ENCODE peak calls at places on chromosome 10, in six cellular contexts. G is IMR-90, I is neuronal stem cell, V is H1, S is mesendoderm, W is mesenchymal stem cell. J is an unnamed sample.
A peak's percentile ranks its signal among the peaks of the same experiment; 100 is the strongest.

GRCh38 chr10:101467286-101467770 is 113.4 kb downstream of the BTRC start:
- DNase-seq in G (peak; percentile 78), I (peak; percentile 72), V (no peak), S (peak; percentile 89), W (peak; percentile 80), J (peak; percentile 38)

GRCh38 chr10:114550756-114551290 is 107.3 kb downstream of the ABLIM1 start:
- DNase-seq in G (peak; percentile 47), I (no peak), V (no peak), S (peak; percentile 8), W (peak; percentile 49), J (peak; percentile 77)

GRCh38 chr10:42970451-42971250 is 106.2 kb upstream of the RET start:
- DNase-seq in G (no peak), I (no peak), V (peak; percentile 46), S (no peak), W (no peak), J (peak; percentile 99)

GRCh38 chr10:48536916-48537890 is 67.7 kb downstream of the ARHGAP22 start:
- DNase-seq in G (no peak), I (no peak), V (peak; percentile 51), S (peak; percentile 41), W (no peak), J (no peak)

GRCh38 chr10:78684954-78685353 is 383.8 kb upstream of the ZMIZ1 start:
- DNase-seq in G (no peak), I (no peak), V (no peak), S (no peak), W (no peak), J (no peak)

GRCh38 chr10:71657604-71658348 is 61.8 kb downstream of the C10orf105 start:
- DNase-seq in G (no peak), I (peak; percentile 37), V (peak; percentile 71), S (peak; percentile 91), W (no peak), J (no peak)

GRCh38 chr10:88213206-88213605 is 349.8 kb downstream of the PTEN start:
- DNase-seq in G (no peak), I (no peak), V (no peak), S (no peak), W (no peak), J (no peak)

GRCh38 chr10:61486251-61486650 is 33.1 kb upstream of the TMEM26 start:
- DNase-seq in G (peak; percentile 45), I (no peak), V (no peak), S (no peak), W (peak; percentile 24), J (no peak)

GRCh38 chr10:101441539-101442455 is 87.8 kb downstream of the BTRC start:
- DNase-seq in G (peak; percentile 78), I (peak; percentile 65), V (no peak), S (peak; percentile 91), W (peak; percentile 84), J (peak; percentile 39)

GRCh38 chr10:124242791-124243190 is 149.4 kb upstream of the CHST15 start:
- DNase-seq in G (no peak), I (no peak), V (no peak), S (no peak), W (no peak), J (no peak)

GRCh38 chr10:69958232-69958902 is 94.3 kb upstream of the MACROH2A2 start:
- DNase-seq in G (peak; percentile 53), I (no peak), V (no peak), S (peak; percentile 88), W (peak; percentile 60), J (peak; percentile 68)

GRCh38 chr10:21458496-21458895 is 67.0 kb downstream of the SKIDA1 start:
- DNase-seq in G (no peak), I (no peak), V (no peak), S (no peak), W (no peak), J (no peak)

GRCh38 chr10:79628988-79629954 is 18.5 kb downstream of the SFTPA1 start:
- DNase-seq in G (no peak), I (no peak), V (no peak), S (peak; percentile 8), W (no peak), J (no peak)

GRCh38 chr10:63388421-63389031 is 77.3 kb downstream of the JMJD1C start:
- DNase-seq in G (peak; percentile 6), I (no peak), V (no peak), S (no peak), W (peak; percentile 45), J (no peak)

GRCh38 chr10:77421576-77421975 is 216.0 kb downstream of the KCNMA1 start:
- DNase-seq in G (no peak), I (no peak), V (no peak), S (no peak), W (no peak), J (no peak)

GRCh38 chr10:46293832-46294640 is 7.2 kb downstream of the ANTXRL start:
- DNase-seq in G (no peak), I (no peak), V (no peak), S (no peak), W (no peak), J (no peak)

GRCh38 chr10:53601260-53601875 is 828.8 kb upstream of the MBL2 start:
- DNase-seq in G (peak; percentile 28), I (peak; percentile 9), V (no peak), S (peak; percentile 60), W (peak; percentile 45), J (peak; percentile 62)

GRCh38 chr10:49116509-49117365 is 1.4 kb upstream of the VSTM4 start:
- DNase-seq in G (no peak), I (no peak), V (no peak), S (no peak), W (no peak), J (no peak)

GRCh38 chr10:89147256-89147655 is 59.9 kb downstream of the CH25H start:
- DNase-seq in G (peak; percentile 91), I (no peak), V (no peak), S (no peak), W (no peak), J (no peak)

GRCh38 chr10:37125191-37125732 is at the start of gene ANKRD30A:
- DNase-seq in G (no peak), I (no peak), V (no peak), S (no peak), W (no peak), J (no peak)

GRCh38 chr10:124012991-124013390 is 80.4 kb downstream of the CHST15 start:
- DNase-seq in G (no peak), I (no peak), V (no peak), S (no peak), W (no peak), J (no peak)

GRCh38 chr10:111360260-111360925 is 283.6 kb downstream of the ADRA2A start:
- DNase-seq in G (no peak), I (peak; percentile 38), V (peak; percentile 55), S (peak; percentile 95), W (peak; percentile 17), J (peak; percentile 12)

GRCh38 chr10:97129666-97130065 is 56.1 kb downstream of the SLIT1 start:
- DNase-seq in G (no peak), I (no peak), V (no peak), S (no peak), W (no peak), J (no peak)

GRCh38 chr10:117412469-117413005 is 37.3 kb upstream of the PDZD8 start:
- DNase-seq in G (no peak), I (no peak), V (no peak), S (no peak), W (no peak), J (no peak)
- H3K4me2 ChIP-seq in G (no peak overlapping the region), I (no peak overlapping the region), V (no peak overlapping the region), S (no peak overlapping the region), W (no peak overlapping the region), J (no peak overlapping the region)

GRCh38 chr10:5854178-5854570 is 35.5 kb downstream of the ANKRD16 start:
- DNase-seq in G (no peak), I (no peak), V (no peak), S (no peak), W (no peak), J (no peak)
- H2BK5ac ChIP-seq in G (no peak overlapping the region), I (no peak overlapping the region), V (peak overlapping the region; percentile 44), S (no peak overlapping the region), W (no peak overlapping the region), J (no peak overlapping the region)

GRCh38 chr10:109969907-109970306 is 37.9 kb upstream of the ADD3 start:
- DNase-seq in G (no peak), I (no peak), V (no peak), S (no peak), W (no peak), J (no peak)

GRCh38 chr10:109964318-109964717 is 41.0 kb upstream of the XPNPEP1 start:
- DNase-seq in G (no peak), I (no peak), V (no peak), S (no peak), W (no peak), J (no peak)

GRCh38 chr10:109967739-109968088 is 40.1 kb upstream of the ADD3 start:
- DNase-seq in G (no peak), I (no peak), V (no peak), S (no peak), W (no peak), J (no peak)

GRCh38 chr10:109968954-109969644 is 38.7 kb upstream of the ADD3 start:
- DNase-seq in G (no peak), I (no peak), V (no peak), S (peak; percentile 72), W (peak; percentile 32), J (no peak)

DNA sequence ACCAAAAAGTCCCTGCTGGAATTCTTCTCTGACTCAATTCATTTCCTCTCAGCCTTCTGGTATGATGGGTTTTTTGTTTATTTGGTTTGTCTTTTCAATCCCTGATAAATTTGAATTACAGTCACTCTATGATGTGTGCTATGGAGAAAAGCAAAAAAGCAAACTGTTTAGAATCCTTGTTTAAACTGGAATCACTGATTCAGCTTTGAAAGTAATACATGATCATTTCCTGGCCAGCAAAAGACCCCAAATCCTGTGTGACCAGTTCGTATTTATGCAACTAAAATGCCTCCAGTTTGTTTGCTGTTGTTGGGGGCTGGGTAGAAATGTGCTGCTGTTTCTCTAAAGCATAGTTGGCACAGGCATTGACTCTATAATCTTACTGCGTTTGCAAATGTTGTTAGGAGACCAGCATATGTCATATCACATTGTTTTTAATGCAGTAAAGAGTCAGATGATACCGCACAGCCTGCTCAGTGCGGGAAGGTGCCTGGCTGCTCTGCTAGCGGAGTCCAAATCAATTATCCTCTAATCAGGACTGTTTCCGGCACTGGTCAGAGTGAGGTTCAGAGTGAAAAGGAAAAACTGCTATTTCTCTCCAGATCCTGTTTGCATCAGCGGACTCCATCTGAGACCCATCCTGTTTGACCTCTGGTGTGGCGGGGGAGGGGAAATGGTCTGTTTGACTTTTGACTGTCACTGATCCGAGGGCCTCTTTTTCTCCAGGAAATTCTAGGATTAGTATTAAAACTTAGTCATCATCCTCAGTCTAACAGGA is 40.6 kb upstream of the ADD3 start:
- DNase-seq in G (peak; percentile 88), I (no peak), V (no peak), S (peak; percentile 47), W (peak; percentile 84), J (no peak)
- H3K4me3 ChIP-seq in G (peak overlapping the region; percentile 10), I (no peak overlapping the region), V (no peak overlapping the region), S (no peak overlapping the region), W (no peak overlapping the region), J (no peak overlapping the region)

DNA sequence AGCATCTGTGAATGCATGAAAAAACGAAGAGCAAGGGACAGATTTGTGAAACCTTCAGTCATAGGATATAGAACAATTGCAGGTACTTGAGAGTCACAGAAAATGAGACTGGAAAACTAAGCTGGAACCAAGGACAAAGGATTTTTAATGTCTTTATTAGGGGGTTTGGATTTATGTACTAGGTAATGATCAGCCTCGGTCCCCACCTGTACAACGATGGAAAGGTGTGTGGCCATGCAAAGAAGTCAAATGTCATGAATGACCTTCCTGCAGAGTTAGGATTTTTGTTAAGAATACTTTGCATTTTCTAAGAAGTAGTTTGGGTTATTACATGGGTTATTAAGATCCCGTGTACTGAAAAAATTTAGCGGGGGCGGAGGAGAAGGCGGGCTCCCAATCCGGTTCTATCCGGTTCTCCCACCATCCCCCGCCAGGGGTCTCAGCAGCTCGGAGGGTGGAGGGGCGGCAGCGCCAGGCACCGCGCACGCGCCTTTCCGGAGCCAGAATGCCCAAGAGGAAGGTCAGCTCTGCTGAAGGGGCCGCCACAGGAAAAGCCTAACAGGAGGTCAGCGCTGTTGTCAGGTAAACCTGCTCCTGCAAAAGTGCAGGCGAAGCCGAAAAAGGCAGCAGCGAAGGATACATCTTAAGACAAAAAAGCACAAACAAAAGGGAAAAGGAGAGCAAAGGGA is 327.5 kb upstream of the PLXDC2 start:
- DNase-seq in G (no peak), I (peak; percentile 20), V (peak; percentile 90), S (peak; percentile 83), W (peak; percentile 30), J (peak; percentile 27)
- H3K4me2 ChIP-seq in G (peak overlapping the region; percentile 85), I (no peak overlapping the region), V (peak overlapping the region; percentile 51), S (no peak overlapping the region), W (no peak overlapping the region), J (peak overlapping the region; percentile 28)